ENCODE peak calls at places on chromosomes 13 and 19, in four cellular contexts. O, B, Y and U are unnamed samples.

GRCh38 chr13:49086711-49087110 is 111.0 kb downstream of the FNDC3A start:
- DNase-seq in O (no peak), B (no peak), Y (no peak), U (no peak)

GRCh38 chr13:32902898-32903297 is 113.3 kb upstream of the KL start:
- DNase-seq in Y (peak; percentile 86), O (peak; percentile 91), B (no peak), U (peak; percentile 24)

GRCh38 chr13:110116072-110116487 is 190.9 kb downstream of the COL4A1 start:
- DNase-seq in O (no peak), Y (no peak), B (no peak), U (no peak)

GRCh38 chr19:53868091-53868891 is 608 bp downstream of the MYADM start:
- DNase-seq in Y (peak; percentile 79), B (no peak), O (peak; percentile 80), U (no peak)

GRCh38 chr13:112032186-112032835 is 34.6 kb upstream of the SOX1 start:
- DNase-seq in B (no peak), Y (no peak), O (no peak), U (no peak)

GRCh38 chr19:32675720-32676185 is at the start of gene RGS9BP:
- DNase-seq in O (peak; percentile 90), Y (peak; percentile 89), B (no peak), U (peak; percentile 68)

GRCh38 chr19:7348587-7349230 is at the start of gene ARHGEF18:
- DNase-seq in Y (peak; percentile 64), O (peak; percentile 64), B (no peak), U (no peak)

GRCh38 chr19:41000310-41000737 is 9.2 kb downstream of the CYP2B6 start:
- DNase-seq in Y (no peak), B (no peak), O (no peak), U (no peak)

GRCh38 chr19:8158411-8159074 is 9.2 kb upstream of the FBN3 start:
- DNase-seq in Y (no peak), B (peak; percentile 49), O (no peak), U (peak; percentile 5)

GRCh38 chr19:48619692-48620565 is 623 bp downstream of the SPHK2 start:
- DNase-seq in O (no peak), Y (no peak), B (no peak), U (no peak)

GRCh38 chr13:47594833-47595232 is 406.2 kb downstream of the SUCLA2 start:
- DNase-seq in Y (no peak), B (no peak), O (no peak), U (no peak)

GRCh38 chr19:38247734-38248268 is 8.4 kb downstream of the PPP1R14A start:
- DNase-seq in B (no peak), O (no peak), Y (no peak), U (no peak)

GRCh38 chr19:8074501-8074900 is 21.9 kb downstream of the CCL25 start:
- DNase-seq in O (no peak), Y (no peak), B (no peak), U (no peak)

GRCh38 chr19:30209617-30210600 is 162.3 kb upstream of the ZNF536 start:
- DNase-seq in B (no peak), O (no peak), Y (no peak), U (no peak)

GRCh38 chr13:101730420-101731000 is 278.0 kb downstream of the ITGBL1 start:
- DNase-seq in B (no peak), O (no peak), Y (no peak), U (no peak)

GRCh38 chr19:54191671-54192453 is 754 bp downstream of the TSEN34 start:
- DNase-seq in B (no peak), O (no peak), Y (no peak), U (no peak)

GRCh38 chr19:35529241-35530218 is 1.4 kb upstream of the SBSN start:
- DNase-seq in B (no peak), O (no peak), Y (no peak), U (no peak)

GRCh38 chr13:56659041-56659471 is 481.7 kb upstream of the PRR20A start:
- DNase-seq in O (no peak), Y (no peak), B (no peak), U (no peak)

GRCh38 chr19:19595171-19595701 is 23.3 kb downstream of the PBX4 start:
- DNase-seq in Y (no peak), O (no peak), B (no peak), U (no peak)

GRCh38 chr19:2363419-2363818 is 3.4 kb downstream of the TMPRSS9 start:
- DNase-seq in O (no peak), B (no peak), Y (no peak), U (no peak)

GRCh38 chr13:33351324-33351723 is 65.8 kb upstream of the STARD13 start:
- DNase-seq in B (no peak), O (no peak), Y (no peak), U (no peak)

GRCh38 chr19:7505288-7505681 is 10.6 kb upstream of the ZNF358 start:
- DNase-seq in O (no peak), B (no peak), Y (no peak), U (no peak)

GRCh38 chr19:32691952-32692726 is 518 bp downstream of the NUDT19 start:
- DNase-seq in B (peak; percentile 39), O (peak; percentile 77), Y (peak; percentile 81), U (no peak)

GRCh38 chr13:103371271-103371670 is 305.1 kb upstream of the SLC10A2 start:
- DNase-seq in B (no peak), Y (no peak), O (no peak), U (no peak)

GRCh38 chr13:85093808-85094207 is 705.4 kb downstream of the SLITRK6 start:
- DNase-seq in O (no peak), B (no peak), Y (no peak), U (no peak)

GRCh38 chr19:50705422-50706019 is 14.1 kb downstream of the SHANK1 start:
- DNase-seq in B (no peak), O (no peak), Y (no peak), U (no peak)

GRCh38 chr13:97001641-97002040 is 7.4 kb upstream of the OXGR1 start:
- DNase-seq in B (no peak), Y (no peak), O (no peak), U (no peak)

GRCh38 chr19:30880151-30880550 is 469.1 kb downstream of the TSHZ3 start:
- DNase-seq in O (no peak), B (no peak), Y (no peak), U (no peak)

GRCh38 chr19:3269972-3270667 is 45.7 kb downstream of the CELF5 start:
- DNase-seq in B (no peak), O (no peak), Y (no peak), U (no peak)

GRCh38 chr13:106048386-106048785 is 487.1 kb downstream of the EFNB2 start:
- DNase-seq in B (no peak), O (no peak), Y (no peak), U (no peak)

GRCh38 chr19:47486900-47487299 is 2.9 kb upstream of the KPTN start:
- DNase-seq in O (peak; percentile 63), B (no peak), Y (no peak), U (no peak)

GRCh38 chr13:41613984-41614581 is 156.7 kb downstream of the RGCC start:
- DNase-seq in O (peak; percentile 62), Y (peak; percentile 73), B (no peak), U (no peak)

GRCh38 chr19:18021121-18021755 is 13.3 kb downstream of the ARRDC2 start:
- DNase-seq in O (peak; percentile 97), Y (peak; percentile 95), B (peak; percentile 78), U (peak; percentile 33)

GRCh38 chr19:49428547-49429451 is 3.6 kb downstream of the GFY start:
- DNase-seq in B (no peak), O (no peak), Y (no peak), U (no peak)

GRCh38 chr13:60611523-60611922 is 214.5 kb downstream of the TDRD3 start:
- DNase-seq in O (no peak), B (no peak), Y (no peak), U (no peak)

GRCh38 chr19:50669319-50670101 is 20.3 kb downstream of the C19orf81 start:
- DNase-seq in Y (no peak), O (no peak), B (no peak), U (peak; percentile 22)

GRCh38 chr13:110352735-110353134 is 45.7 kb downstream of the COL4A2 start:
- DNase-seq in B (no peak), O (peak; percentile 64), Y (no peak), U (no peak)

GRCh38 chr19:46631481-46631880 is 4.5 kb downstream of the GNG8 start:
- DNase-seq in O (no peak), B (no peak), Y (no peak), U (no peak)

GRCh38 chr19:679418-680286 is 3.5 kb downstream of the FSTL3 start:
- DNase-seq in B (peak; percentile 56), Y (peak; percentile 88), O (peak; percentile 92), U (peak; percentile 39)
- H3K27ac ChIP-seq in B (peak overlapping the region; percentile 85), Y (peak overlapping the region; percentile 98), O (peak overlapping the region; percentile 93), U (peak overlapping the region; percentile 76)

GRCh38 chr13:57935965-57936364 is 304.4 kb downstream of the PCDH17 start:
- DNase-seq in O (no peak), Y (no peak), B (no peak), U (no peak)
- H3K27ac ChIP-seq in O (no peak overlapping the region), Y (no peak overlapping the region), B (no peak overlapping the region), U (no peak overlapping the region)

GRCh38 chr13:80572308-80572676 is 231.4 kb upstream of the SPRY2 start:
- DNase-seq in O (no peak), Y (no peak), B (no peak), U (no peak)

GRCh38 chr13:80577285-80577684 is 236.4 kb upstream of the SPRY2 start:
- DNase-seq in B (no peak), O (no peak), Y (no peak), U (no peak)

GRCh38 chr13:80571346-80572307 is 230.7 kb upstream of the SPRY2 start:
- DNase-seq in O (no peak), Y (no peak), B (no peak), U (no peak)

GRCh38 chr13:80572867-80573266 is 231.9 kb upstream of the SPRY2 start:
- DNase-seq in Y (no peak), O (no peak), B (no peak), U (no peak)

DNA sequence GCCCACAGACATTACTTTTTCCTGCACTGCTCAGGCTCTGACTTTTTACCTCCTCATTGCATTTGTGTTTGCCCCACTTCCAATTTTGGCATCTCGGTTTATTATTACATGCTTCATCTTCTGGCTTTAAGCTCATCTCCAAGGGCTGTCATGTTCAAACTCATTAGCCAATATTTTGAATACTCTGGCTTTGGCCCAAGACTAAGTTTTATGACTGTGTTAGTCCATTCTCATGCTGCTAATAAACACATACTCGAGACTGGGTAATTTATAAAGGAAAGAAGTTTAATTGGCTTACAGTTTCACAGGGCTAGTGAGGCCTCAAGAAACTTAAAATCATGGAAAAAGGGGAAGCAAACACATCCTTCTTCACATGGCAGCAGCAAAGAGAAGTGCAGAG is 233.2 kb upstream of the SPRY2 start:
- DNase-seq in O (no peak), B (no peak), Y (no peak), U (no peak)
- H3K27ac ChIP-seq in O (no peak overlapping the region), B (no peak overlapping the region), Y (no peak overlapping the region), U (no peak overlapping the region)

GRCh38 chr19:13005861-13006370 is 10.6 kb downstream of the NFIX start:
- DNase-seq in B (no peak), Y (no peak), O (no peak), U (no peak)
- H3K27ac ChIP-seq in B (peak overlapping the region; percentile 77), Y (peak overlapping the region; percentile 95), O (peak overlapping the region; percentile 88), U (peak overlapping the region; percentile 80)

GRCh38 chr13:45332831-45333219 is 8.2 kb downstream of the TPT1 start:
- DNase-seq in O (no peak), Y (no peak), B (no peak), U (no peak)
- H3K27ac ChIP-seq in O (no peak overlapping the region), Y (peak overlapping the region; percentile 53), B (no peak overlapping the region), U (no peak overlapping the region)

GRCh38 chr13:100334209-100334608 is 245.3 kb downstream of the PCCA start:
- DNase-seq in O (no peak), Y (no peak), B (no peak), U (no peak)
- H3K27ac ChIP-seq in O (no peak overlapping the region), Y (no peak overlapping the region), B (no peak overlapping the region), U (no peak overlapping the region)

GRCh38 chr13:50509771-50510441 is 333.6 kb downstream of the DLEU7 start:
- DNase-seq in B (no peak), Y (no peak), O (no peak), U (no peak)
- H3K27ac ChIP-seq in B (no peak overlapping the region), Y (no peak overlapping the region), O (no peak overlapping the region), U (no peak overlapping the region)